ENCODE peak calls at places on chromosomes 5 and 9, in six cellular contexts. O, U, E, D, R and Y are unnamed samples.

GRCh38 chr5:126044931-126045565 is 378.2 kb upstream of the GRAMD2B start:
- DNase-seq in O (no peak), U (no peak), E (no peak), D (no peak), R (no peak), Y (no peak)

GRCh38 chr5:146103594-146103993 is 1.8 kb downstream of the PLAC8L1 start:
- DNase-seq in O (no peak), U (peak; percentile 6), E (no peak), D (peak; percentile 6), R (peak; percentile 40), Y (no peak)

GRCh38 chr9:129584136-129584535 is 36.8 kb downstream of the C9orf50 start:
- DNase-seq in O (peak; percentile 63), U (peak; percentile 83), E (peak; percentile 57), D (peak; percentile 80), R (peak; percentile 75), Y (peak; percentile 80)

GRCh38 chr5:150063638-150064037 is 22.7 kb downstream of the CSF1R start:
- DNase-seq in O (no peak), U (no peak), E (no peak), D (no peak), R (no peak), Y (no peak)

GRCh38 chr5:110702704-110703103 is 23.8 kb downstream of the TMEM232 start:
- DNase-seq in O (no peak), U (no peak), E (no peak), D (no peak), R (no peak), Y (no peak)

GRCh38 chr9:128470560-128470959 is 14.8 kb downstream of the ODF2 start:
- DNase-seq in O (no peak), U (no peak), E (no peak), D (no peak), R (no peak), Y (no peak)

GRCh38 chr5:149018909-149019443 is 43.9 kb downstream of the SH3TC2 start:
- DNase-seq in O (no peak), U (no peak), E (no peak), D (peak; percentile 25), R (no peak), Y (no peak)

GRCh38 chr5:173472784-173473278 is 143.6 kb downstream of the BOD1 start:
- DNase-seq in O (no peak), U (no peak), E (no peak), D (no peak), R (peak; percentile 43), Y (no peak)

GRCh38 chr5:40716000-40716399 is 36.3 kb downstream of the PTGER4 start:
- DNase-seq in O (no peak), U (no peak), E (no peak), D (no peak), R (no peak), Y (no peak)

GRCh38 chr5:106254784-106255183 is 1416.0 kb downstream of the EFNA5 start:
- DNase-seq in O (no peak), U (no peak), E (no peak), D (no peak), R (no peak), Y (no peak)

GRCh38 chr5:120552638-120553037 is 88.5 kb downstream of the PRR16 start:
- DNase-seq in O (no peak), U (no peak), E (no peak), D (no peak), R (no peak), Y (no peak)

GRCh38 chr5:120550358-120550757 is 86.3 kb downstream of the PRR16 start:
- DNase-seq in O (no peak), U (no peak), E (no peak), D (no peak), R (no peak), Y (no peak)

DNA sequence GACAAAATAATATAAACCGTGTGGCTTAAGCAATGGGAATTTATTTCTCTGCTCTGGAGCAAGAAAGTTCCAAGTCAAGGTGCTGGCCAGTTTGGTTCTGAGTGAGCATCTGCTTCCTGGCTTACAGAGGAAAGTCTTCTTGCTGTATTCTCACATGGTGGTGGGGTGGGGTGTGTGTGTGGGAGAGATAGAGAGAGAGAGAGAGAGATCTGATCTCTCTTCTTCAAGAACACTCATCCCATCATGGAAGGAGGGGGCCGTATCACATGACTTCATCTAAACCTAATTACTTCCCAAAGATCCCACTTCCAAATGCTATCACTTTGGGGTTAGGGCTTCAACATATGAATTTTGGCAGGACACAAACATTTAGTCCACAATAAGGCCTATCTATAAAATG is 91.2 kb downstream of the PRR16 start:
- DNase-seq in O (no peak), U (no peak), E (no peak), D (no peak), R (no peak), Y (no peak)
- TF ChIP-seq CTCF in O (no peak), U (no peak), E (no peak), D (no peak), R (no peak), Y (no peak)

GRCh38 chr9:115098226-115098965 is 19.6 kb downstream of the TNC start:
- DNase-seq in O (no peak), U (no peak), E (no peak), D (no peak), R (no peak), Y (no peak)
- TF ChIP-seq CTCF in O (no peak), U (no peak), E (no peak), D (no peak), R (no peak), Y (no peak)

GRCh38 chr9:134698111-134698510 is 56.5 kb downstream of the COL5A1 start:
- DNase-seq in O (no peak), U (no peak), E (no peak), D (no peak), R (no peak), Y (no peak)

GRCh38 chr9:134696433-134696832 is 54.8 kb downstream of the COL5A1 start:
- DNase-seq in O (no peak), U (no peak), E (no peak), D (no peak), R (no peak), Y (no peak)

GRCh38 chr9:134699343-134699740 is 57.7 kb downstream of the COL5A1 start:
- DNase-seq in O (no peak), U (no peak), E (no peak), D (no peak), R (peak; percentile 26), Y (no peak)

GRCh38 chr9:134700636-134701350 is 59.2 kb downstream of the COL5A1 start:
- DNase-seq in O (no peak), U (no peak), E (no peak), D (no peak), R (no peak), Y (no peak)

GRCh38 chr9:134698587-134699342 is 57.2 kb downstream of the COL5A1 start:
- DNase-seq in O (no peak), U (peak; percentile 66), E (peak; percentile 83), D (peak; percentile 76), R (peak; percentile 68), Y (no peak)
- TF ChIP-seq CTCF in O (peak; percentile 86), U (peak; percentile 91), E (peak; percentile 89), D (peak; percentile 69), R (peak; percentile 94), Y (peak; percentile 88)

GRCh38 chr5:61678966-61679365 is 346.9 kb downstream of the ZSWIM6 start:
- DNase-seq in O (no peak), U (no peak), E (no peak), D (no peak), R (no peak), Y (no peak)
- TF ChIP-seq CTCF in O (no peak), U (no peak), E (no peak), D (no peak), R (no peak), Y (no peak)

GRCh38 chr9:17216011-17216410 is 81.2 kb downstream of the CNTLN start:
- DNase-seq in O (no peak), U (no peak), E (no peak), D (no peak), R (no peak), Y (no peak)

GRCh38 chr9:17222932-17223331 is 88.1 kb downstream of the CNTLN start:
- DNase-seq in O (no peak), U (no peak), E (no peak), D (no peak), R (no peak), Y (no peak)

GRCh38 chr9:17219261-17219660 is 84.4 kb downstream of the CNTLN start:
- DNase-seq in O (no peak), U (no peak), E (no peak), D (no peak), R (no peak), Y (no peak)
- TF ChIP-seq CTCF in O (peak; percentile 47), U (no peak), E (peak; percentile 53), D (peak; percentile 32), R (no peak), Y (peak; percentile 24)